ENCODE peak calls at places on chromosomes 13 and 19, in six cellular contexts. One of them, this sample, is unnamed.

GRCh38 chr19:44050740-44051653 is 839 bp upstream of the ZNF223 start:
- DNase-seq in stimulated activated CD8-positive, alpha-beta memory T cell treated with anti-CD3 and anti-CD28 coated beads, Interleukin-4, amount 100 ng/mL, for 48 hours: peak; percentile 33
- DNase-seq in activated CD8-positive, alpha-beta memory T cell treated with anti-CD3 and anti-CD28 coated beads, Interleukin-2, amount 50 U/mL, for 4 hours: no peak
- DNase-seq in NCI-H345: peak; percentile 76
- DNase-seq in aorta: no peak
- DNase-seq in adrenal gland: no peak
- DNase-seq in this sample: no peak

GRCh38 chr19:1125601-1126533 is 22.1 kb downstream of the GPX4 start:
- DNase-seq in stimulated activated CD8-positive, alpha-beta memory T cell treated with anti-CD3 and anti-CD28 coated beads, Interleukin-4, amount 100 ng/mL, for 48 hours: no peak
- DNase-seq in activated CD8-positive, alpha-beta memory T cell treated with anti-CD3 and anti-CD28 coated beads, Interleukin-2, amount 50 U/mL, for 4 hours: no peak
- DNase-seq in NCI-H345: no peak
- DNase-seq in aorta: no peak
- DNase-seq in adrenal gland: no peak
- DNase-seq in this sample: peak; percentile 44

GRCh38 chr13:59121507-59121906 is 1042.2 kb downstream of the DIAPH3 start:
- DNase-seq in stimulated activated CD8-positive, alpha-beta memory T cell treated with anti-CD3 and anti-CD28 coated beads, Interleukin-4, amount 100 ng/mL, for 48 hours: no peak
- DNase-seq in activated CD8-positive, alpha-beta memory T cell treated with anti-CD3 and anti-CD28 coated beads, Interleukin-2, amount 50 U/mL, for 4 hours: no peak
- DNase-seq in NCI-H345: no peak
- DNase-seq in aorta: no peak
- DNase-seq in adrenal gland: no peak
- DNase-seq in this sample: no peak

GRCh38 chr13:80454245-80454644 is 113.3 kb upstream of the SPRY2 start:
- DNase-seq in stimulated activated CD8-positive, alpha-beta memory T cell treated with anti-CD3 and anti-CD28 coated beads, Interleukin-4, amount 100 ng/mL, for 48 hours: no peak
- DNase-seq in activated CD8-positive, alpha-beta memory T cell treated with anti-CD3 and anti-CD28 coated beads, Interleukin-2, amount 50 U/mL, for 4 hours: no peak
- DNase-seq in NCI-H345: no peak
- DNase-seq in aorta: no peak
- DNase-seq in adrenal gland: no peak
- DNase-seq in this sample: no peak

GRCh38 chr13:46559272-46559805 is 6.4 kb downstream of the LRCH1 start:
- DNase-seq in stimulated activated CD8-positive, alpha-beta memory T cell treated with anti-CD3 and anti-CD28 coated beads, Interleukin-4, amount 100 ng/mL, for 48 hours: no peak
- DNase-seq in activated CD8-positive, alpha-beta memory T cell treated with anti-CD3 and anti-CD28 coated beads, Interleukin-2, amount 50 U/mL, for 4 hours: no peak
- DNase-seq in NCI-H345: no peak
- DNase-seq in aorta: no peak
- DNase-seq in adrenal gland: no peak
- DNase-seq in this sample: no peak

GRCh38 chr13:75666646-75667351 is 30.7 kb downstream of the LMO7 start:
- DNase-seq in stimulated activated CD8-positive, alpha-beta memory T cell treated with anti-CD3 and anti-CD28 coated beads, Interleukin-4, amount 100 ng/mL, for 48 hours: no peak
- DNase-seq in activated CD8-positive, alpha-beta memory T cell treated with anti-CD3 and anti-CD28 coated beads, Interleukin-2, amount 50 U/mL, for 4 hours: no peak
- DNase-seq in NCI-H345: no peak
- DNase-seq in aorta: no peak
- DNase-seq in adrenal gland: no peak
- DNase-seq in this sample: no peak

GRCh38 chr13:45215392-45216077 is 14.7 kb upstream of the KCTD4 start:
- DNase-seq in stimulated activated CD8-positive, alpha-beta memory T cell treated with anti-CD3 and anti-CD28 coated beads, Interleukin-4, amount 100 ng/mL, for 48 hours: no peak
- DNase-seq in activated CD8-positive, alpha-beta memory T cell treated with anti-CD3 and anti-CD28 coated beads, Interleukin-2, amount 50 U/mL, for 4 hours: no peak
- DNase-seq in NCI-H345: no peak
- DNase-seq in aorta: no peak
- DNase-seq in adrenal gland: no peak
- DNase-seq in this sample: no peak

GRCh38 chr19:45772130-45772880 is 3.3 kb upstream of the SIX5 start:
- DNase-seq in stimulated activated CD8-positive, alpha-beta memory T cell treated with anti-CD3 and anti-CD28 coated beads, Interleukin-4, amount 100 ng/mL, for 48 hours: no peak
- DNase-seq in activated CD8-positive, alpha-beta memory T cell treated with anti-CD3 and anti-CD28 coated beads, Interleukin-2, amount 50 U/mL, for 4 hours: no peak
- DNase-seq in NCI-H345: no peak
- DNase-seq in aorta: no peak
- DNase-seq in adrenal gland: no peak
- DNase-seq in this sample: no peak

GRCh38 chr19:31518626-31519025 is 169.4 kb upstream of the TSHZ3 start:
- DNase-seq in stimulated activated CD8-positive, alpha-beta memory T cell treated with anti-CD3 and anti-CD28 coated beads, Interleukin-4, amount 100 ng/mL, for 48 hours: no peak
- DNase-seq in activated CD8-positive, alpha-beta memory T cell treated with anti-CD3 and anti-CD28 coated beads, Interleukin-2, amount 50 U/mL, for 4 hours: no peak
- DNase-seq in NCI-H345: no peak
- DNase-seq in aorta: no peak
- DNase-seq in adrenal gland: no peak
- DNase-seq in this sample: no peak

GRCh38 chr13:27404680-27405079 is 19.7 kb upstream of the GTF3A start:
- DNase-seq in stimulated activated CD8-positive, alpha-beta memory T cell treated with anti-CD3 and anti-CD28 coated beads, Interleukin-4, amount 100 ng/mL, for 48 hours: no peak
- DNase-seq in activated CD8-positive, alpha-beta memory T cell treated with anti-CD3 and anti-CD28 coated beads, Interleukin-2, amount 50 U/mL, for 4 hours: no peak
- DNase-seq in NCI-H345: no peak
- DNase-seq in aorta: no peak
- DNase-seq in adrenal gland: no peak
- DNase-seq in this sample: no peak

GRCh38 chr13:108609353-108609752 is 20.1 kb upstream of the MYO16 start:
- DNase-seq in stimulated activated CD8-positive, alpha-beta memory T cell treated with anti-CD3 and anti-CD28 coated beads, Interleukin-4, amount 100 ng/mL, for 48 hours: no peak
- DNase-seq in activated CD8-positive, alpha-beta memory T cell treated with anti-CD3 and anti-CD28 coated beads, Interleukin-2, amount 50 U/mL, for 4 hours: no peak
- DNase-seq in NCI-H345: no peak
- DNase-seq in aorta: no peak
- DNase-seq in adrenal gland: no peak
- DNase-seq in this sample: no peak

GRCh38 chr19:54162241-54162805 is 2.8 kb upstream of the LENG1 start:
- DNase-seq in stimulated activated CD8-positive, alpha-beta memory T cell treated with anti-CD3 and anti-CD28 coated beads, Interleukin-4, amount 100 ng/mL, for 48 hours: peak; percentile 91
- DNase-seq in activated CD8-positive, alpha-beta memory T cell treated with anti-CD3 and anti-CD28 coated beads, Interleukin-2, amount 50 U/mL, for 4 hours: peak; percentile 77
- DNase-seq in NCI-H345: peak; percentile 71
- DNase-seq in aorta: peak; percentile 91
- DNase-seq in adrenal gland: peak; percentile 87
- DNase-seq in this sample: peak; percentile 93

GRCh38 chr13:58097831-58098230 is 466.3 kb downstream of the PCDH17 start:
- DNase-seq in stimulated activated CD8-positive, alpha-beta memory T cell treated with anti-CD3 and anti-CD28 coated beads, Interleukin-4, amount 100 ng/mL, for 48 hours: no peak
- DNase-seq in activated CD8-positive, alpha-beta memory T cell treated with anti-CD3 and anti-CD28 coated beads, Interleukin-2, amount 50 U/mL, for 4 hours: no peak
- DNase-seq in NCI-H345: no peak
- DNase-seq in aorta: no peak
- DNase-seq in adrenal gland: no peak
- DNase-seq in this sample: no peak

GRCh38 chr13:113813749-113814434 is 50.0 kb downstream of the GAS6 start:
- DNase-seq in stimulated activated CD8-positive, alpha-beta memory T cell treated with anti-CD3 and anti-CD28 coated beads, Interleukin-4, amount 100 ng/mL, for 48 hours: no peak
- DNase-seq in activated CD8-positive, alpha-beta memory T cell treated with anti-CD3 and anti-CD28 coated beads, Interleukin-2, amount 50 U/mL, for 4 hours: no peak
- DNase-seq in NCI-H345: no peak
- DNase-seq in aorta: no peak
- DNase-seq in adrenal gland: no peak
- DNase-seq in this sample: no peak

GRCh38 chr13:90834700-90835099 is 512.8 kb upstream of the MIR17HG start:
- DNase-seq in stimulated activated CD8-positive, alpha-beta memory T cell treated with anti-CD3 and anti-CD28 coated beads, Interleukin-4, amount 100 ng/mL, for 48 hours: no peak
- DNase-seq in activated CD8-positive, alpha-beta memory T cell treated with anti-CD3 and anti-CD28 coated beads, Interleukin-2, amount 50 U/mL, for 4 hours: no peak
- DNase-seq in NCI-H345: no peak
- DNase-seq in aorta: no peak
- DNase-seq in adrenal gland: no peak
- DNase-seq in this sample: no peak

GRCh38 chr13:60572003-60572792 is 175.2 kb downstream of the TDRD3 start:
- DNase-seq in stimulated activated CD8-positive, alpha-beta memory T cell treated with anti-CD3 and anti-CD28 coated beads, Interleukin-4, amount 100 ng/mL, for 48 hours: no peak
- DNase-seq in activated CD8-positive, alpha-beta memory T cell treated with anti-CD3 and anti-CD28 coated beads, Interleukin-2, amount 50 U/mL, for 4 hours: no peak
- DNase-seq in NCI-H345: peak; percentile 9
- DNase-seq in aorta: no peak
- DNase-seq in adrenal gland: no peak
- DNase-seq in this sample: no peak